ENCODE peak calls at places on chromosomes 3 and 15, in ten cellular contexts. Z is MM.1S; V is suprapubic skin; R is cardiac muscle cell; D is naive thymus-derived CD4-positive, alpha-beta T cell; A is astrocyte; O is gastrocnemius medialis; Q is CD8-positive, alpha-beta memory T cell; C is endothelial cell of umbilical vein; U is GM23338. K is an unnamed sample.

GRCh38 chr15:39426552-39427532 is 154.0 kb upstream of the THBS1 start:
- DNase-seq in Z (peak; percentile 94), V (no peak), R (no peak), D (peak; percentile 66), A (peak; percentile 94), O (peak; percentile 41), Q (peak; percentile 54), C (no peak), U (no peak), K (no peak)

GRCh38 chr3:131033480-131034080 is 6.9 kb downstream of the NEK11 start:
- DNase-seq in Z (peak; percentile 69), V (no peak), R (peak; percentile 46), D (no peak), A (no peak), O (no peak), Q (no peak), C (peak; percentile 75), U (peak; percentile 61), K (no peak)

GRCh38 chr3:184565421-184566211 is 4.0 kb downstream of the EPHB3 start:
- DNase-seq in Z (no peak), V (no peak), R (no peak), D (no peak), A (peak; percentile 89), O (no peak), Q (no peak), C (no peak), U (no peak), K (peak; percentile 68)

GRCh38 chr3:186413615-186414415 is 51.8 kb upstream of the DGKG start:
- DNase-seq in Z (peak; percentile 98), V (no peak), R (peak; percentile 86), D (no peak), A (no peak), O (peak; percentile 57), Q (no peak), C (no peak), U (peak; percentile 75), K (peak; percentile 74)

GRCh38 chr3:119861681-119862080 is 79.8 kb downstream of the NR1I2 start:
- DNase-seq in Z (no peak), V (no peak), R (no peak), D (no peak), A (no peak), O (no peak), Q (no peak), C (no peak), U (no peak), K (no peak)

GRCh38 chr3:129046732-129047552 is 13.6 kb upstream of the GP9 start:
- DNase-seq in Z (no peak), V (no peak), R (no peak), D (no peak), A (no peak), O (no peak), Q (no peak), C (no peak), U (no peak), K (no peak)

GRCh38 chr3:9064853-9065252 is 101.6 kb upstream of the RAD18 start:
- DNase-seq in Z (no peak), V (no peak), R (no peak), D (no peak), A (no peak), O (no peak), Q (no peak), C (peak; percentile 84), U (no peak), K (no peak)

GRCh38 chr3:58164199-58164879 is 46.4 kb downstream of the DNASE1L3 start:
- DNase-seq in Z (no peak), V (no peak), R (no peak), D (no peak), A (peak; percentile 75), O (no peak), Q (no peak), C (peak; percentile 65), U (no peak), K (no peak)

GRCh38 chr15:52783929-52784798 is 6.0 kb downstream of the ONECUT1 start:
- DNase-seq in Z (no peak), V (no peak), R (peak; percentile 71), D (no peak), A (no peak), O (no peak), Q (no peak), C (peak; percentile 17), U (peak; percentile 87), K (peak; percentile 90)

GRCh38 chr15:52783191-52783829 is 6.8 kb downstream of the ONECUT1 start:
- DNase-seq in Z (no peak), V (no peak), R (peak; percentile 82), D (no peak), A (no peak), O (no peak), Q (no peak), C (peak; percentile 33), U (peak; percentile 93), K (peak; percentile 90)

GRCh38 chr15:52782514-52782913 is 7.6 kb downstream of the ONECUT1 start:
- DNase-seq in Z (no peak), V (no peak), R (no peak), D (no peak), A (no peak), O (no peak), Q (no peak), C (no peak), U (no peak), K (no peak)

GRCh38 chr15:52778457-52778856 is 11.7 kb downstream of the ONECUT1 start:
- DNase-seq in Z (peak; percentile 52), V (no peak), R (no peak), D (no peak), A (no peak), O (no peak), Q (no peak), C (no peak), U (peak; percentile 59), K (no peak)

DNA sequence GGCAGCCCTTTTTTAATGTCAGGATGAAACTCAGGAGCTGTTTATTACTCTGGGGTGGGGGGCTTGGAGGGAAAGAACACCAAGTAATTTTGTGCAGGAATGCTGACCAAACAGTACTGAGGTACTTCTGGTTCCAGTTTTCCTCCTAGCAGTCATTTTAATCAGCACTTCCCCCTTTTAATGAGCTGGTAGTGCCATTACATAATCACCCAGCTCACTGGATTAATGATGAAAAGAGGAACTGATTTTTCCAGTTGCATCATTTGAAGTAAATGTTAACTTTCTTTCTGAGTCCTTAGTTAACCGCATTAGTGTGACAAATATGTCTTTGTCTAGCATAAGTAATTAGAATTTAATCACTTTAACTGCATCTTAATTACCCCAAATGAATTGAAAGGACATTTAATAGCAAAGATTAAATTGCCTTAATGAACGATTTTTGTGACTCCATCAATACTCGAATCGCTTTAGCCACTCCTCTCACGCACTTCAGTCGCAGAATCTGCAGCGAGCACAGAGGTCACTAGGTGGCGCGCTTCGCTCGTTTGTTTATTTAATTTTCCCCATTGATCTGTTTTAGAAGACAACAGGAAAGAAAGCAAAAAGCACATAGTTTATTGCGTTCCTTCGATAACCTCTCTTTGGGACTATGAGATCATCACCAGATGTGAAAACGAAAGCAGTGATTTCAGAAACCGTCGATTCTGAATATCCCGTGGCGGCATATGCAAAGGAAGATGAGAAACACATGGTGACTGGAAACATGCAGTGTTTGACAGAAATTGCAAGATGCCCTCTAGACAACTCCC is 9.8 kb downstream of the ONECUT1 start:
- DNase-seq in Z (peak; percentile 68), V (no peak), R (peak; percentile 68), D (peak; percentile 64), A (peak; percentile 8), O (no peak), Q (peak; percentile 45), C (peak; percentile 57), U (peak; percentile 77), K (peak; percentile 90)
- H3K4me3 ChIP-seq in Z (peak overlapping the region; percentile 30), V (peak overlapping the region; percentile 15), R (no peak overlapping the region), D (peak overlapping the region; percentile 9), A (no peak overlapping the region), O (peak overlapping the region; percentile 40), Q (no peak overlapping the region), C (no peak overlapping the region), U (peak overlapping the region; percentile 16), K (no peak overlapping the region)

GRCh38 chr3:149634573-149634972 is 23.3 kb downstream of the WWTR1 start:
- DNase-seq in Z (no peak), V (no peak), R (no peak), D (no peak), A (no peak), O (no peak), Q (no peak), C (no peak), U (no peak), K (no peak)
- H3K4me1 ChIP-seq in Z (no peaks in the 10 kb centered on the region), V (peaks cover 39% of the 10 kb centered on the region), R (peaks cover 17% of the 10 kb centered on the region), D (no peaks in the 10 kb centered on the region), A (peaks cover 16% of the 10 kb centered on the region), O (peaks cover 38% of the 10 kb centered on the region), Q (no peaks in the 10 kb centered on the region), C (peaks cover 58% of the 10 kb centered on the region), U (peaks cover 27% of the 10 kb centered on the region), K (no peaks in the 10 kb centered on the region)

GRCh38 chr15:31499953-31500808 is 173.5 kb downstream of the KLF13 start:
- DNase-seq in Z (no peak), V (no peak), R (no peak), D (no peak), A (no peak), O (no peak), Q (no peak), C (no peak), U (no peak), K (no peak)

GRCh38 chr15:31499236-31499952 is 172.8 kb downstream of the KLF13 start:
- DNase-seq in Z (no peak), V (no peak), R (no peak), D (no peak), A (no peak), O (no peak), Q (no peak), C (no peak), U (no peak), K (no peak)

GRCh38 chr15:31497838-31498237 is 171.2 kb downstream of the KLF13 start:
- DNase-seq in Z (no peak), V (no peak), R (no peak), D (no peak), A (no peak), O (no peak), Q (no peak), C (no peak), U (no peak), K (no peak)

GRCh38 chr15:31498756-31499155 is 172.1 kb downstream of the KLF13 start:
- DNase-seq in Z (no peak), V (no peak), R (no peak), D (no peak), A (no peak), O (no peak), Q (no peak), C (no peak), U (no peak), K (no peak)

DNA sequence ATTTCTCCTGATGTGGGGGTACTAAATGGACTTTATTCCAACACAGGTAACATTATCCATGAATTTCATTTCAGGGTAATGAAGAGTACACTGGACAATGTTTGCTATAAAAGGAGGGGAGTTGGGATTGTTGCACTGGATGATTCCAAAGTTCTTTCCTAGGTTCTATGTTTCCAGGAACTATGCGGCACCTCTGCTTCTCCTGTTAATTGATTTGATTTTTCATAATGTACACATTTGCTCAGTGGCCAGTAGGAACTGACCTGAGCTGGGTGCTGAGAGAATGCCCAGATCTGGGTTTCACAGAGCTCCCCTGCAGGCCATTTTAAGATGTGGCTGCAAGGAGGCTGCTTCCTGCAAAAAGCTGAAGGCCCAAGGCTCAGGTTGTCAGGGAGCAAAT is 171.7 kb downstream of the KLF13 start:
- DNase-seq in Z (no peak), V (no peak), R (no peak), D (no peak), A (no peak), O (no peak), Q (no peak), C (no peak), U (no peak), K (no peak)
- H3K36me3 ChIP-seq in Z (no peaks in the 10 kb centered on the region), V (no peaks in the 10 kb centered on the region), R (no peaks in the 10 kb centered on the region), D (no peaks in the 10 kb centered on the region), A (no peaks in the 10 kb centered on the region), O (no peaks in the 10 kb centered on the region), Q (no peaks in the 10 kb centered on the region), C (no peaks in the 10 kb centered on the region), U (no peaks in the 10 kb centered on the region), K (no peaks in the 10 kb centered on the region)

GRCh38 chr3:48563382-48563918 is at the start of gene UCN2:
- DNase-seq in Z (no peak), V (no peak), R (no peak), D (no peak), A (no peak), O (no peak), Q (no peak), C (no peak), U (no peak), K (peak; percentile 55)

GRCh38 chr3:48561045-48561736 is 2.4 kb downstream of the UCN2 start:
- DNase-seq in Z (peak; percentile 19), V (no peak), R (peak; percentile 92), D (no peak), A (peak; percentile 39), O (peak; percentile 65), Q (no peak), C (peak; percentile 26), U (peak; percentile 92), K (peak; percentile 91)

GRCh38 chr3:48558446-48559134 is 2.0 kb upstream of the PFKFB4 start:
- DNase-seq in Z (no peak), V (no peak), R (no peak), D (no peak), A (no peak), O (peak; percentile 60), Q (no peak), C (no peak), U (no peak), K (no peak)

GRCh38 chr3:48562367-48563095 is 1.1 kb downstream of the UCN2 start:
- DNase-seq in Z (no peak), V (no peak), R (no peak), D (no peak), A (no peak), O (no peak), Q (no peak), C (no peak), U (no peak), K (peak; percentile 46)

GRCh38 chr3:48560648-48561018 is 2.9 kb downstream of the UCN2 start:
- DNase-seq in Z (no peak), V (no peak), R (peak; percentile 79), D (no peak), A (no peak), O (peak; percentile 65), Q (no peak), C (no peak), U (no peak), K (no peak)
- H3K4me3 ChIP-seq in Z (no peak overlapping the region), V (no peak overlapping the region), R (peak overlapping the region; percentile 35), D (no peak overlapping the region), A (peak overlapping the region; percentile 37), O (peak overlapping the region; percentile 59), Q (no peak overlapping the region), C (no peak overlapping the region), U (peak overlapping the region; percentile 38), K (no peak overlapping the region)

K was measured in endodermal cell.